ENCODE peak calls at places on chromosomes 4 and X, in four cellular contexts. One of them, this sample, is unnamed.

GRCh38 chr4:37882665-37883296 is 8.1 kb upstream of the TBC1D1 start:
- DNase-seq in WTC11: no peak
- DNase-seq in GM12878: no peak
- DNase-seq in HepG2: no peak
- DNase-seq in this sample: no peak

GRCh38 chrX:9526965-9527364 is 62.1 kb downstream of the TBL1X start:
- DNase-seq in GM12878: no peak
- DNase-seq in WTC11: peak
- DNase-seq in HepG2: no peak
- DNase-seq in this sample: no peak

GRCh38 chr4:52588771-52589591 is 70.1 kb downstream of the USP46 start:
- DNase-seq in WTC11: no peak
- DNase-seq in HepG2: no peak
- DNase-seq in GM12878: no peak
- DNase-seq in this sample: no peak

GRCh38 chr4:110484767-110485166 is 8.8 kb downstream of the ENPEP start:
- DNase-seq in WTC11: no peak
- DNase-seq in GM12878: no peak
- DNase-seq in HepG2: no peak
- DNase-seq in this sample: no peak

GRCh38 chr4:7788687-7789425 is 150.8 kb downstream of the AFAP1 start:
- DNase-seq in HepG2: no peak
- DNase-seq in WTC11: no peak
- DNase-seq in GM12878: no peak
- DNase-seq in this sample: no peak

GRCh38 chrX:139877710-139878414 is 55.0 kb downstream of the ATP11C start:
- DNase-seq in WTC11: no peak
- DNase-seq in GM12878: no peak
- DNase-seq in HepG2: no peak
- DNase-seq in this sample: peak

GRCh38 chr4:21992330-21992729 is 43.8 kb upstream of the KCNIP4 start:
- DNase-seq in WTC11: no peak
- DNase-seq in GM12878: no peak
- DNase-seq in HepG2: no peak
- DNase-seq in this sample: no peak

GRCh38 chr4:3207531-3208037 is 41.4 kb upstream of the MSANTD1 start:
- DNase-seq in GM12878: no peak
- DNase-seq in WTC11: no peak
- DNase-seq in HepG2: peak
- DNase-seq in this sample: no peak

GRCh38 chrX:135185795-135186443 is 14.7 kb upstream of the CT55 start:
- DNase-seq in WTC11: peak
- DNase-seq in HepG2: peak
- DNase-seq in GM12878: peak
- DNase-seq in this sample: peak

GRCh38 chrX:10085223-10085622 is 71.6 kb upstream of the CLCN4 start:
- DNase-seq in GM12878: peak
- DNase-seq in WTC11: no peak
- DNase-seq in HepG2: no peak
- DNase-seq in this sample: no peak

GRCh38 chr4:54687887-54688841 is 30.4 kb downstream of the KIT start:
- DNase-seq in HepG2: no peak
- DNase-seq in GM12878: no peak
- DNase-seq in WTC11: no peak
- DNase-seq in this sample: no peak

GRCh38 chrX:53882331-53882730 is 161.9 kb downstream of the PHF8 start:
- DNase-seq in GM12878: no peak
- DNase-seq in WTC11: no peak
- DNase-seq in HepG2: peak
- DNase-seq in this sample: no peak

GRCh38 chr4:105895609-105896460 is 564 bp downstream of the NPNT start:
- DNase-seq in GM12878: no peak
- DNase-seq in WTC11: peak
- DNase-seq in HepG2: no peak
- DNase-seq in this sample: no peak

GRCh38 chr4:162010362-162010761 is 153.4 kb downstream of the FSTL5 start:
- DNase-seq in WTC11: no peak
- DNase-seq in HepG2: no peak
- DNase-seq in GM12878: no peak
- DNase-seq in this sample: no peak

GRCh38 chrX:27915617-27916016 is 65.6 kb downstream of the DCAF8L1 start:
- DNase-seq in WTC11: no peak
- DNase-seq in GM12878: peak
- DNase-seq in HepG2: no peak
- DNase-seq in this sample: no peak

GRCh38 chr4:184167576-184167975 is 50.1 kb downstream of the ENPP6 start:
- DNase-seq in WTC11: peak
- DNase-seq in HepG2: no peak
- DNase-seq in GM12878: no peak
- DNase-seq in this sample: no peak

GRCh38 chr4:149796381-149796780 is 19.3 kb downstream of the IQCM start:
- DNase-seq in HepG2: no peak
- DNase-seq in WTC11: no peak
- DNase-seq in GM12878: no peak
- DNase-seq in this sample: no peak

GRCh38 chr4:186297013-186297645 is 31.1 kb downstream of the F11 start:
- DNase-seq in WTC11: no peak
- DNase-seq in HepG2: peak
- DNase-seq in GM12878: no peak
- DNase-seq in this sample: peak

GRCh38 chr4:72971572-72971971 is 97.9 kb downstream of the COX18 start:
- DNase-seq in GM12878: no peak
- DNase-seq in HepG2: no peak
- DNase-seq in WTC11: no peak
- DNase-seq in this sample: no peak

GRCh38 chr4:72390409-72390808 is 178.6 kb downstream of the ADAMTS3 start:
- DNase-seq in GM12878: no peak
- DNase-seq in HepG2: no peak
- DNase-seq in WTC11: no peak
- DNase-seq in this sample: no peak

GRCh38 chr4:150176559-150176958 is 98.3 kb downstream of the DCLK2 start:
- DNase-seq in GM12878: no peak
- DNase-seq in HepG2: no peak
- DNase-seq in WTC11: no peak
- DNase-seq in this sample: no peak

GRCh38 chr4:177155454-177155853 is 154.2 kb upstream of the NEIL3 start:
- DNase-seq in HepG2: no peak
- DNase-seq in GM12878: no peak
- DNase-seq in WTC11: no peak
- DNase-seq in this sample: no peak

GRCh38 chrX:147476008-147476407 is 435.7 kb upstream of the FMR1 start:
- DNase-seq in HepG2: peak
- DNase-seq in GM12878: no peak
- DNase-seq in WTC11: no peak
- DNase-seq in this sample: peak

GRCh38 chrX:69124108-69124507 is 41.1 kb downstream of the PJA1 start:
- DNase-seq in GM12878: no peak
- DNase-seq in HepG2: no peak
- DNase-seq in WTC11: no peak
- DNase-seq in this sample: no peak

GRCh38 chr4:64967286-64967685 is 558.0 kb upstream of the TECRL start:
- DNase-seq in GM12878: no peak
- DNase-seq in HepG2: no peak
- DNase-seq in WTC11: no peak
- DNase-seq in this sample: no peak

GRCh38 chrX:75596178-75596577 is 73.3 kb upstream of the ZDHHC15 start:
- DNase-seq in GM12878: no peak
- DNase-seq in WTC11: no peak
- DNase-seq in HepG2: no peak
- DNase-seq in this sample: no peak

GRCh38 chr4:55722132-55722531 is 86.0 kb upstream of the NMU start:
- DNase-seq in HepG2: no peak
- DNase-seq in WTC11: no peak
- DNase-seq in GM12878: no peak
- DNase-seq in this sample: no peak

GRCh38 chr4:121428721-121429120 is 47.9 kb upstream of the QRFPR start:
- DNase-seq in GM12878: no peak
- DNase-seq in WTC11: no peak
- DNase-seq in HepG2: no peak
- DNase-seq in this sample: no peak

GRCh38 chr4:70651864-70652506 is 14.3 kb downstream of the JCHAIN start:
- DNase-seq in GM12878: no peak
- DNase-seq in WTC11: no peak
- DNase-seq in HepG2: peak
- DNase-seq in this sample: no peak

DNA sequence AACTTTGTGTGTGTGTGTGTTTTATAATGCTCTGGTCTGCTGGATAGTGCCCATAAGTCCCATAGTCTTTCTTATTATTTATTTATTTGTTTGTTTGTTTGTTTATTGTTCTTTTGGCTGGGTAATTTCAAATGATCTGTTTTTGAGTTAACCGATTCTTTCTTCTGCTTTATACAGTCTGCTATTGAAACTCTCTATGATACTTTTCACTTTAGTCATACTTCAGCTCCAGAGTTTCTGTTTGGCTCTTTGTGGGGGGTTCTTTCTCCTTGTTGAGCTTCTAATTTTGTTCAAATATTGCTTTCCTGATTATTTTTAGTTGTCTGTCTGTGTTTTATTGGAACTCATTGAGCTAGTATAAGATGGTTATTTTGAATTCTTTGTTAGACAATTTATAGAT is 10.0 kb downstream of the CXCL3 start:
- DNase-seq in GM12878: no peak
- DNase-seq in HepG2: no peak
- DNase-seq in WTC11: no peak
- DNase-seq in this sample: no peak
- TF ChIP-seq TCF7 in GM12878: no peak
- TF ChIP-seq TCF7 in HepG2: no peak
- TF ChIP-seq TCF7 in WTC11: no peak
- TF ChIP-seq TCF7 in this sample: no peak

GRCh38 chr4:88706574-88706973 is 8.9 kb upstream of the NAP1L5 start:
- DNase-seq in HepG2: peak
- DNase-seq in WTC11: no peak
- DNase-seq in GM12878: no peak
- DNase-seq in this sample: no peak

GRCh38 chr4:88713782-88714181 is 16.2 kb upstream of the NAP1L5 start:
- DNase-seq in HepG2: no peak
- DNase-seq in GM12878: no peak
- DNase-seq in WTC11: no peak
- DNase-seq in this sample: no peak

GRCh38 chr4:88705805-88706518 is 8.3 kb upstream of the NAP1L5 start:
- DNase-seq in GM12878: no peak
- DNase-seq in HepG2: no peak
- DNase-seq in WTC11: no peak
- DNase-seq in this sample: no peak

GRCh38 chr4:88705223-88705622 is 7.6 kb upstream of the NAP1L5 start:
- DNase-seq in GM12878: no peak
- DNase-seq in WTC11: no peak
- DNase-seq in HepG2: no peak
- DNase-seq in this sample: no peak

DNA sequence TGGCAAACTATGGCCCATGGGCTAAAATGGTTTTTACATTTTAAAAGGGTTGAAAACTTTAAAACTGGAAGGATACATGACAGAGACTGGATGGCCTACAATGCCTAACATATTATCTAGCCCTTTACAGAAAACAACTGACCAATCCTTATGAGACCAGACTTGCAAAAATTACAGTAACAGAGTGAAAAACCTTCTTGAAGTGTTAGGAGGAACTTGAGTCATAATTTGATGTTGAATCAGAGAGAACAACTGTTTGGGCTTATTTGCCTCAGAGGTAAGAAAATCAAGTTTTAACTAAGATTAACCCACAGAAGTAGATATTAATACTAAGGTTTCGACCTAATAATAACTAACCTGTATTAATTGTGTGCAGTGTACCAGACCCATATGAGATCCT is 12.4 kb upstream of the NAP1L5 start:
- DNase-seq in WTC11: no peak
- DNase-seq in HepG2: no peak
- DNase-seq in GM12878: no peak
- DNase-seq in this sample: no peak
- TF ChIP-seq TCF7 in WTC11: no peak
- TF ChIP-seq TCF7 in HepG2: no peak
- TF ChIP-seq TCF7 in GM12878: no peak
- TF ChIP-seq TCF7 in this sample: no peak

DNA sequence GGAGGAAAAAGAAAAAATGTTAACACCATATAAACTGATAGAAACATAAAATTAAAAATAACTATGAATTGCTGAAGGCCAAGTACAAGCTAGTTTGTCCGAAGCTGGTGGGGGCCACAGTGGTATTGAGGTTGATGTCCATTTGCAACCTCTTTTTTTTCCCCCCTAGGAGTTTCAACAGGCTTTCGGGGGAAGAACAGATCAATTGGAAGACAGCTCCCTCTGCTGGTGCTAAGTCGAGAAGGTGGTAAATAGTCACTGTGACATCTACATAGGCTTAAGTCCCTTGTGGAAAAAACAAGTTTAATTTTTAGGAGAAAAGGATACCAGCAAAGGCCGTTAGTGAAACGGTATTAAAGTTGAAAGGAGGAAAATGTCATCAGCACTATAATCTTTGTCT is 115.7 kb upstream of the ZXDA start:
- DNase-seq in WTC11: peak
- DNase-seq in HepG2: peak
- DNase-seq in GM12878: no peak
- DNase-seq in this sample: peak
- TF ChIP-seq TCF7 in WTC11: no peak
- TF ChIP-seq TCF7 in HepG2: no peak
- TF ChIP-seq TCF7 in GM12878: no peak
- TF ChIP-seq TCF7 in this sample: no peak

DNA sequence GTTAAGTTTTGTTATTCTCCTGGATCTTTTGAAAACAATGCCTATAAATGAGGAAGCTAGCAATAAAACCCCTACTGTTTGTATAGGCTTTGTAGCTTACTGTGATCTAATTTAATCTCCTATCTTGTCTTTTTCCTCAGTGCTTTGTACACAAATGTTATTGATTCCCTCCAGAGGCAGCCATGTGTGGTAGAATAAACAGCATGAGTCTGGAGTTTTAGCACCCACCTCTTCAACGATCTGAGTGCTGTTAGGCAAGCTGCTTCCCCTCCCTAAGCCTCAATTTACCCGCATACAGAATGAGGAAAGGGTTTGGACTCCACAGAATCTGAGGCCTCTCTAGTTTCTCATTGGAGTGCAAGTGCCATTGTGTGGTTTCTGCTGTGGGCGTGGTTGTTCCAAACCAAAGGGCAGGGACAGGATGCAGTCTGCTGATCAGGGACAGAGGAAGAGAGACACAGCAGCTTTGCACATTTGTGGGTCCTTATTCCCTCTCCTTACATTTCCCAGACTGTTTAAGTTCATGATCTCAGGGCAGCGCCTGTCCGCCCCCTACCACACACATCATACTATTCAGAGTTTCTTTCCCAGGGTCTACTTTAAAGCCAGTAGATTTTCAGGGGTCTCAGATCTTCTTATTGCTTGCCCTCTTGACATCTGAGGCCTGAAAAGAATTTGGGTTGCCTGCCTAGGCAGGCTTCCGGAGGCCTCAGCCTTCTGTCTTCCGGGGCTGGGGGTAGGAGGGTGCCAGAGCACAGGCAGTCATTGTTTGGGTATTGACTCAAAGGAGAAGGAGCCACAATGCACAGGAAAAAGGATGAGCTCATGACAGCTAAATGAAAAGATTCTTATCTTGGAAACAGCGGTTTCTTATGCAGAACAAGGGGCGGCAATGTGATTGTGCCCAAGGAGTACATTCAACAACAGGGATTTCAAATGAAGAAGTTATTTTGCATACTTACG is 114.9 kb upstream of the TEX13D start:
- DNase-seq in WTC11: no peak
- DNase-seq in HepG2: peak
- DNase-seq in GM12878: no peak
- DNase-seq in this sample: no peak
- TF ChIP-seq TCF7 in WTC11: no peak
- TF ChIP-seq TCF7 in HepG2: no peak
- TF ChIP-seq TCF7 in GM12878: no peak
- TF ChIP-seq TCF7 in this sample: no peak